ENCODE peak calls at places on chromosomes 1 and 21, in seven cellular contexts. P is kidney; Q is pancreas; I is effector memory CD4-positive, alpha-beta T cell; R is CD8-positive, alpha-beta memory T cell; A is IMR-90; D is AG04450. X is an unnamed sample.

GRCh38 chr1:31152181-31152768 is 86.8 kb upstream of the PUM1 start:
- DNase-seq in P (peak; percentile 37), Q (no peak), I (no peak), R (no peak), A (peak; percentile 87), D (peak; percentile 79), X (no peak)

GRCh38 chr1:19676438-19676922 is 11.8 kb downstream of the HTR6 start:
- DNase-seq in P (no peak), Q (no peak), I (no peak), R (no peak), A (peak; percentile 59), D (peak; percentile 16), X (no peak)

GRCh38 chr1:109793486-109794318 is 30.0 kb upstream of the EPS8L3 start:
- DNase-seq in P (peak; percentile 66), Q (no peak), I (no peak), R (peak; percentile 77), A (peak; percentile 81), D (no peak), X (no peak)

GRCh38 chr1:118395430-118396001 is 210.5 kb upstream of the SPAG17 start:
- DNase-seq in P (no peak), Q (no peak), I (no peak), R (no peak), A (no peak), D (no peak), X (no peak)

GRCh38 chr1:221165331-221166161 is 286.3 kb downstream of the HLX start:
- DNase-seq in P (no peak), Q (no peak), I (no peak), R (no peak), A (no peak), D (no peak), X (no peak)

GRCh38 chr1:179126338-179127060 is 44.6 kb downstream of the TOR3A start:
- DNase-seq in P (no peak), Q (no peak), I (no peak), R (no peak), A (no peak), D (no peak), X (no peak)

GRCh38 chr1:178461104-178461503 is 35.7 kb downstream of the CLEC20A start:
- DNase-seq in P (no peak), Q (no peak), I (no peak), R (no peak), A (no peak), D (no peak), X (no peak)

GRCh38 chr1:150150511-150151021 is 850 bp downstream of the PLEKHO1 start:
- DNase-seq in P (peak; percentile 78), Q (peak; percentile 36), I (no peak), R (peak; percentile 51), A (no peak), D (no peak), X (peak; percentile 37)

GRCh38 chr1:6859415-6860343 is 74.4 kb downstream of the CAMTA1 start:
- DNase-seq in P (no peak), Q (no peak), I (no peak), R (no peak), A (peak; percentile 99), D (peak; percentile 96), X (peak; percentile 80)

GRCh38 chr1:43206721-43207228 is 34.6 kb downstream of the CFAP57 start:
- DNase-seq in P (peak; percentile 74), Q (no peak), I (no peak), R (no peak), A (peak; percentile 98), D (peak; percentile 93), X (peak; percentile 99)

GRCh38 chr1:231924183-231924582 is 297.6 kb downstream of the DISC1 start:
- DNase-seq in P (no peak), Q (no peak), I (no peak), R (no peak), A (no peak), D (no peak), X (no peak)

GRCh38 chr1:225517697-225518096 is 89.9 kb upstream of the LBR start:
- DNase-seq in P (no peak), Q (no peak), I (no peak), R (no peak), A (no peak), D (no peak), X (no peak)

GRCh38 chr21:14533555-14534400 is 12.3 kb downstream of the SAMSN1 start:
- DNase-seq in P (no peak), Q (no peak), I (peak; percentile 36), R (peak; percentile 68), A (no peak), D (no peak), X (no peak)

GRCh38 chr1:4794020-4794780 is 139.8 kb downstream of the AJAP1 start:
- DNase-seq in P (no peak), Q (no peak), I (no peak), R (no peak), A (no peak), D (no peak), X (no peak)

GRCh38 chr1:2135425-2135824 is 59.1 kb downstream of the FAAP20 start:
- DNase-seq in P (peak; percentile 86), Q (no peak), I (no peak), R (no peak), A (peak; percentile 85), D (no peak), X (peak; percentile 88)

GRCh38 chr1:162765788-162766187 is 24.7 kb upstream of the HSD17B7 start:
- DNase-seq in P (no peak), Q (no peak), I (no peak), R (no peak), A (no peak), D (no peak), X (no peak)

GRCh38 chr1:212606734-212607205 is 1.8 kb upstream of the ATF3 start:
- DNase-seq in P (peak; percentile 91), Q (peak; percentile 87), I (peak; percentile 47), R (peak; percentile 76), A (no peak), D (no peak), X (no peak)

GRCh38 chr1:155022927-155023236 is 10.7 kb downstream of the DCST2 start:
- DNase-seq in P (peak; percentile 35), Q (peak; percentile 41), I (no peak), R (no peak), A (no peak), D (no peak), X (no peak)

GRCh38 chr1:204077979-204078696 is 5.2 kb downstream of the SOX13 start:
- DNase-seq in P (no peak), Q (no peak), I (no peak), R (no peak), A (peak; percentile 9), D (no peak), X (peak; percentile 60)

GRCh38 chr1:54278941-54279422 is 79.0 kb downstream of the MRPL37 start:
- DNase-seq in P (peak; percentile 73), Q (no peak), I (no peak), R (no peak), A (peak; percentile 75), D (no peak), X (peak; percentile 87)

GRCh38 chr1:89578151-89578550 is 53.5 kb downstream of the LRRC8B start:
- DNase-seq in P (no peak), Q (no peak), I (no peak), R (no peak), A (no peak), D (no peak), X (no peak)

GRCh38 chr1:101000141-101000867 is 25.3 kb downstream of the DPH5 start:
- DNase-seq in P (no peak), Q (no peak), I (no peak), R (no peak), A (peak; percentile 31), D (no peak), X (no peak)

GRCh38 chr1:230124187-230125128 is 57.4 kb downstream of the GALNT2 start:
- DNase-seq in P (no peak), Q (no peak), I (no peak), R (no peak), A (no peak), D (no peak), X (no peak)

GRCh38 chr1:170309389-170310013 is 163.7 kb downstream of the NTMT2 start:
- DNase-seq in P (no peak), Q (no peak), I (no peak), R (no peak), A (peak; percentile 95), D (peak; percentile 81), X (peak; percentile 78)

GRCh38 chr1:167169642-167170041 is 51.0 kb upstream of the POU2F1 start:
- DNase-seq in P (no peak), Q (no peak), I (no peak), R (no peak), A (no peak), D (no peak), X (no peak)

GRCh38 chr1:222912730-222913129 is 97.9 kb downstream of the DISP1 start:
- DNase-seq in P (no peak), Q (no peak), I (no peak), R (no peak), A (peak; percentile 65), D (no peak), X (no peak)

GRCh38 chr1:9262096-9262495 is 27.5 kb downstream of the H6PD start:
- DNase-seq in P (no peak), Q (no peak), I (no peak), R (no peak), A (no peak), D (no peak), X (no peak)

DNA sequence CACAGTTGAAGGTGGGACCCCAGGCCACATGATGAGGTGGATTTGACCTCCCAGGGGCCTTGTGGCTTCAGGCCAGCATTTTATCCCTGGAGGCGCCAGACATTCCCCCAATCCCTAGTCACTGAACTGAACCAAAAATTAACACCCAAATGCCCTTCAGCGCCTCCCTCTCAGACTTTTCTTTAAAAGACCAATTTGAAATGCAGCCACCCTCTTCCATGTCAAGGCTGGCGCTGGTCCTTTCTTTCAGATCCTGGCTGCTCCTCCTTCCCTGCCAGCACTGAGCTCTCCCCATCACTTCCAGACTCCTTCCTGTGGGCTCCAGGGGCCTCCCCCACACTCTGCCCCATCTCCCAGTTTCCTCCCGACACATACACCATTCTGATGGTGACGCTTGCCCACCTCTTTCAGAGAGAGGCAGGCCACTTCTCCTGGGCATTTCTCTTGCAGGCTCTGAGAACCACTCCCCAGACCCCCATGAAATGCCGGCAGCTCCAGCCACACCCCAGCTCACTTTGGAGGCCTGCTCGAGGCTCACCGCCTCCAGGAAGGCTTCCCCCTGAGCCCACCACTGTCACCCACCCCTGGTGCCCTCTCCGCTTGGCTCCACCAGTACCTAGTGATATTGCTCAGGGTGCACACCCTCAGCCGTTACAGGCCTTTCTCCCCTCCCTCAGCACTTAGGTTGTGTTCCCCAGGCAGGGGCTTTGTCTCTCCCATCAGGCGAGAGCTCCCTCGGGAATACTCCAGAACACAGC is 27.0 kb downstream of the NAV1 start:
- DNase-seq in P (no peak), Q (no peak), I (no peak), R (no peak), A (no peak), D (no peak), X (no peak)
- H3K27ac ChIP-seq in P (no peak overlapping the region), Q (no peak overlapping the region), I (no peak overlapping the region), R (peak overlapping the region; percentile 43), A (no peak overlapping the region), D (peak overlapping the region; percentile 21), X (no peak overlapping the region)

GRCh38 chr21:15667010-15667409 is 62.8 kb upstream of the USP25 start:
- DNase-seq in P (no peak), Q (no peak), I (no peak), R (no peak), A (peak; percentile 73), D (no peak), X (no peak)
- H3K27ac ChIP-seq in P (no peak overlapping the region), Q (no peak overlapping the region), I (no peak overlapping the region), R (no peak overlapping the region), A (no peak overlapping the region), D (no peak overlapping the region), X (no peak overlapping the region)

GRCh38 chr1:56915960-56916359 is 49.9 kb downstream of the C8B start:
- DNase-seq in P (peak; percentile 92), Q (peak; percentile 85), I (no peak), R (no peak), A (no peak), D (no peak), X (no peak)
- H3K27ac ChIP-seq in P (no peak overlapping the region), Q (no peak overlapping the region), I (no peak overlapping the region), R (no peak overlapping the region), A (no peak overlapping the region), D (no peak overlapping the region), X (no peak overlapping the region)

GRCh38 chr1:153919879-153920852 is 2.6 kb downstream of the GATAD2B start:
- DNase-seq in P (no peak), Q (no peak), I (no peak), R (no peak), A (peak; percentile 42), D (no peak), X (no peak)
- H3K27ac ChIP-seq in P (no peak overlapping the region), Q (no peak overlapping the region), I (peak overlapping the region; percentile 90), R (peak overlapping the region; percentile 13), A (no peak overlapping the region), D (no peak overlapping the region), X (no peak overlapping the region)

X was measured in SJSA1.